ENCODE peak calls at places on chromosomes 5 and 9, in four cellular contexts. R is endothelial cell, B is B cell, C is GM20000. J is an unnamed sample.

GRCh38 chr5:2177244-2177643 is 294.5 kb upstream of the IRX4 start:
- DNase-seq in R (no peak), C (no peak), B (peak; percentile 13), J (no peak)

GRCh38 chr5:150665044-150665443 is 4.0 kb downstream of the MYOZ3 start:
- DNase-seq in B (no peak), C (no peak), R (no peak), J (no peak)

GRCh38 chr9:77876091-77876490 is 155.5 kb downstream of the GNAQ start:
- DNase-seq in B (no peak), C (no peak), R (peak; percentile 35), J (no peak)

GRCh38 chr9:70036641-70037040 is 7.0 kb upstream of the MAMDC2 start:
- DNase-seq in R (no peak), B (no peak), C (no peak), J (no peak)

GRCh38 chr5:88826959-88827585 is 55.9 kb downstream of the MEF2C start:
- DNase-seq in C (no peak), R (peak; percentile 50), B (peak; percentile 78), J (no peak)

GRCh38 chr5:151082274-151082902 is 1.6 kb upstream of the TNIP1 start:
- DNase-seq in C (no peak), B (no peak), R (peak; percentile 34), J (no peak)

GRCh38 chr9:91312717-91313325 is 48.9 kb downstream of the AUH start:
- DNase-seq in C (no peak), R (no peak), B (no peak), J (no peak)

GRCh38 chr5:139705655-139706587 is 57.8 kb downstream of the CXXC5 start:
- DNase-seq in B (no peak), C (no peak), R (peak; percentile 51), J (no peak)

GRCh38 chr5:57417320-57417719 is 65.3 kb downstream of the ACTBL2 start:
- DNase-seq in B (no peak), R (no peak), C (no peak), J (no peak)

GRCh38 chr5:167244583-167244982 is 1046.9 kb upstream of the WWC1 start:
- DNase-seq in C (no peak), B (no peak), R (peak; percentile 26), J (no peak)

GRCh38 chr9:138075961-138076649 is 198.5 kb downstream of the CACNA1B start:
- DNase-seq in B (no peak), R (no peak), C (no peak), J (no peak)

GRCh38 chr5:40681351-40682311 is 1.9 kb downstream of the PTGER4 start:
- DNase-seq in B (peak; percentile 64), R (no peak), C (peak; percentile 46), J (no peak)

DNA sequence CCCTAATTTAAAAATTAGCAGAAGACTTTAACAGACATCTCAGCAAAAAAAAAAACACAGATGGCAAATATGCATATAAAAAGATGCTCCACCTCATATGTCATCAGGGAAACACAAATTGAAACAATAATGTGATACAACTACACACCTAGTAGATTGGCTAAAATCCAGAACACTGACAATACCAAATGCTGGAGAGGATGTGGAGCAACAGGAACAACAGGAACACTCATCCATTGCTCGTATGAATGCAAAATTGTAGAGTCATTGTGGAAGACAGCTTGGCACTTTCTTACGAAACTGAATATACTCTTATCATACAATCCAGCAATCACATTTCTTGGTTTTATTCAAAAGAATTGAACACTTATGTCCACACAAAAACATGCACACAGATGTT is 22.1 kb downstream of the MCIDAS start:
- DNase-seq in C (no peak), R (no peak), B (no peak), J (no peak)
- TF ChIP-seq CTCF in C (no peak), R (no peak), B (no peak), J (no peak)

DNA sequence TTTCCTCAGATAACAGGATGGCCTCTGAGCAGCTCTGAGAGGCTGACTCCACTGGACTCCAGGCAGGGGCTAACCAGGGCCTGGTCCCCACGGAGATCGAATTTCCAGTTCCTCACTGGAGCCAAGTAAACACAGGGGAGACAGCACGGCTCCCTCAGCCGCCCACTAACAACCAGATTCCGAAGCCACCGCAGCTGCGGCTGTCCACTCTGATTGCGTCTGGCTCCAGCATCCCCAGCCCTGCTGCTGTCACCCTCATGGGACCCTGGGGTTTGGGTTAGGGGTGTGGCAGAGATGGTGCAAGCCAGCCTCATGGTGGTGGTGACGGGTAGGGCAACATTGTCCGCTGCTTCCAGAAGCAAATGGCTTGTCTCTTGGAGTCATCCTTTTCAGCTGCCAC is 172.6 kb downstream of the RGS3 start:
- DNase-seq in C (no peak), B (no peak), R (no peak), J (no peak)
- TF ChIP-seq CTCF in C (no peak), B (no peak), R (no peak), J (no peak)

DNA sequence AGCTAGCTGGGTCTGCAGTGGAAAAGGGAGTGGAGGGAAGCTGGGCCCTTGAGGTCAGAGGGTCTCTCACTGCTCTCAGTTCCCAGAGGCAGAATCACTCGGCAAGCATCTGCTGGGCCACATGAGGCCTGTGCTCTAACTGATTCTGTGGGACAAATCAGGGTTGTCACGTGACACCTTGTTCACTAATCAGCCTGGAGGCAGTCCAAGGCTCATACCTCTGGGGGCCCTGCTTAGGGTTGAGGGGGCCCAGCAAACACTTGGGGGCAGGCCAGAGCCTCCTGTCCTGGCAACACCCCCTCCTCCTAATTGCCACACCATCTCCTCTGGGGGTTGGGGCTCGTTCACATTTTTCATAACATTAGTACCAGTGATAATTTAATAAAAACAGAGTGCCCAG is 9.1 kb upstream of the DPM2 start:
- DNase-seq in R (no peak), B (no peak), C (no peak), J (no peak)
- TF ChIP-seq CTCF in R (no peak), B (no peak), C (no peak), J (no peak)

GRCh38 chr5:124195416-124195815 is 551.0 kb downstream of the ZNF608 start:
- DNase-seq in C (no peak), R (no peak), B (no peak), J (no peak)
- TF ChIP-seq CTCF in C (no peak), R (no peak), B (no peak), J (no peak)